ENCODE peak calls at places on chromosomes 3 and 15, in four cellular contexts. X, I, P and T are unnamed samples.

GRCh38 chr15:34240537-34240936 is 15.7 kb downstream of the EMC4 start:
- DNase-seq in X (no peak), I (no peak), P (no peak), T (no peak)

GRCh38 chr3:36678216-36679013 is 85.9 kb downstream of the DCLK3 start:
- DNase-seq in X (no peak), I (no peak), P (no peak), T (no peak)

GRCh38 chr3:167350245-167350862 is 29.7 kb downstream of the ZBBX start:
- DNase-seq in X (no peak), I (peak; percentile 23), P (no peak), T (no peak)

GRCh38 chr3:28915711-28916481 is 365.0 kb upstream of the RBMS3 start:
- DNase-seq in X (no peak), I (peak; percentile 59), P (no peak), T (no peak)

GRCh38 chr3:136817448-136817847 is 1.5 kb upstream of the SLC35G2 start:
- DNase-seq in X (no peak), I (no peak), P (no peak), T (no peak)

GRCh38 chr3:184619348-184619747 is 57.8 kb downstream of the EPHB3 start:
- DNase-seq in X (no peak), I (no peak), P (no peak), T (no peak)

GRCh38 chr3:143771258-143771657 is 77.0 kb downstream of the SLC9A9 start:
- DNase-seq in X (no peak), I (no peak), P (no peak), T (no peak)

GRCh38 chr3:98612587-98612986 is 19.2 kb upstream of the CPOX start:
- DNase-seq in X (no peak), I (peak; percentile 16), P (peak; percentile 77), T (no peak)

GRCh38 chr3:64260391-64260790 is 35.1 kb upstream of the PRICKLE2 start:
- DNase-seq in X (no peak), I (no peak), P (no peak), T (no peak)

GRCh38 chr3:136818191-136818850 is 605 bp upstream of the SLC35G2 start:
- DNase-seq in X (no peak), I (peak; percentile 90), P (no peak), T (no peak)

GRCh38 chr3:16148783-16149182 is 25.7 kb upstream of the GALNT15 start:
- DNase-seq in X (no peak), I (peak; percentile 62), P (no peak), T (no peak)

GRCh38 chr3:43102773-43103480 is 3.0 kb downstream of the POMGNT2 start:
- DNase-seq in X (no peak), I (no peak), P (no peak), T (no peak)

GRCh38 chr3:111874177-111874820 is 15.2 kb downstream of the PHLDB2 start:
- DNase-seq in X (no peak), I (peak; percentile 65), P (no peak), T (no peak)

GRCh38 chr3:58336135-58336882 is 3.6 kb downstream of the PXK start:
- DNase-seq in X (no peak), I (no peak), P (no peak), T (no peak)

GRCh38 chr15:31446546-31446945 is 119.9 kb downstream of the KLF13 start:
- DNase-seq in X (no peak), I (no peak), P (no peak), T (no peak)